ENCODE peak calls at places on chromosomes 7 and 10, in four cellular contexts. Q is GM23248; D is IMR-90; R is CD8-positive, alpha-beta T cell. W is an unnamed sample.
A peak's percentile ranks its signal among the peaks of the same experiment; 100 is the strongest.

GRCh38 chr7:45102785-45103712 is 8.4 kb downstream of the TBRG4 start:
- DNase-seq in Q (no peak), D (no peak), R (no peak), W (no peak)

GRCh38 chr7:130274983-130275649 is 8.5 kb downstream of the CPA2 start:
- DNase-seq in D (no peak), R (no peak), Q (no peak), W (no peak)

GRCh38 chr10:132912685-132913558 is 29.4 kb downstream of the CFAP46 start:
- DNase-seq in Q (no peak), D (no peak), R (no peak), W (no peak)

GRCh38 chr10:12412671-12413368 is 63.5 kb downstream of the CAMK1D start:
- DNase-seq in D (no peak), Q (no peak), R (peak; percentile 52), W (peak; percentile 2)

GRCh38 chr7:27466703-27467102 is 196.0 kb downstream of the HIBADH start:
- DNase-seq in R (no peak), D (no peak), Q (no peak), W (no peak)

GRCh38 chr10:69232736-69233135 is 12.6 kb downstream of the HKDC1 start:
- DNase-seq in D (no peak), R (peak; percentile 64), Q (no peak), W (peak; percentile 54)

GRCh38 chr7:138033241-138033640 is 31.4 kb upstream of the CREB3L2 start:
- DNase-seq in D (no peak), R (no peak), Q (no peak), W (no peak)

GRCh38 chr10:125984346-125984745 is 88.0 kb downstream of the FANK1 start:
- DNase-seq in Q (no peak), R (no peak), D (no peak), W (no peak)

GRCh38 chr10:116947838-116948529 is 57.0 kb downstream of the SHTN1 start:
- DNase-seq in R (no peak), Q (peak; percentile 20), D (peak; percentile 31), W (no peak)

GRCh38 chr10:124351481-124352220 is 67.1 kb downstream of the OAT start:
- DNase-seq in Q (no peak), R (no peak), D (no peak), W (no peak)

GRCh38 chr10:71599518-71599917 is 120.1 kb downstream of the C10orf105 start:
- DNase-seq in R (no peak), D (no peak), Q (no peak), W (no peak)

GRCh38 chr10:94027197-94027596 is 33.5 kb downstream of the PLCE1 start:
- DNase-seq in D (peak; percentile 33), R (no peak), Q (peak; percentile 34), W (no peak)

DNA sequence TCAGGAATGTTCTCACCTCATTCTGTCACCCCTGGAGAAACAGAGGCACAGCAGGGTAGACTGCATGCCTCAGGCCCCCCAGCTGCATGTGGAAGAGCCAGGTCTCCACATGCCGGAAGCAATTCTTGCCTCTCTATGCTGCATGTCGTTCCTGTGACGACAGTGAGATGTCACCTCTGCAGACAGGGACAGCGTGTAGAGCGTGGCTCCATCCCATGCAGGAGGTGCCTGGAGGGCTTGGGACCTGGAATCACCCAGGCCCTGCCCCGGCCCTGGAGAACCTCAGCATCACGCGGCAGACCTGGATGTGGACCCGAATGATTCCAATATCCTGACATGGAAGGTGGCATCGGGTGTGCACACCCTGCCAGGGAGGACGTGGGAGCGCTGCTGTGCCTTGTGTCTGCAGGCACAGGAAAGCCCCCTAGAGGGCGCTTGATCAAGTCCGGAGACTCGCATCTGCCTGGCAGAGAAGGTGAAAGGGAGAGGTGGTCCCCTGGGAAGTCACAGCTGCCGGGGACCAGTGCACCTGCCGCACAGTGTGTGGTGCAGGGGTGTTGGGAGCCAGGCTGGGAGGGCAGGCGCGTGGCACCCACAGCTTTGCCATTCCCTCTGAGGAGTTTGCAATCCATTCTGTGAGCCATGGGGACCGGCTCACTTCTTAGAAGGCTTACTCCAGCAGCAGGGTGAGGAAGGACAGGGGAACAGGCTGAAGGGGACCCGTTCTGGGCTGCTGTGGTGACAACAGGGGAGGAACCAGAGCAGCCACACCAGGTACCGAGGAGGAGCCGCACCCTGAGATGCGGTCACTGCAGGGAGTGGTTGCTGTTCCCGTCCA is 45.3 kb upstream of the EN2 start:
- DNase-seq in R (no peak), D (peak; percentile 6), Q (peak; percentile 63), W (peak; percentile 5)
- H3K27me3 ChIP-seq in R (no peaks in the 10 kb centered on the region), D (no peaks in the 10 kb centered on the region), Q (no peaks in the 10 kb centered on the region), W (no peaks in the 10 kb centered on the region)

GRCh38 chr10:86671419-86671818 is 3.1 kb downstream of the LDB3 start:
- DNase-seq in R (no peak), D (no peak), Q (no peak), W (peak; percentile 25)
- H3K4me1 ChIP-seq in R (no peaks in the 10 kb centered on the region), D (peaks cover 42% of the 10 kb centered on the region), Q (no peaks in the 10 kb centered on the region), W (no peaks in the 10 kb centered on the region)

GRCh38 chr10:18460061-18460460 is 191.3 kb downstream of the NSUN6 start:
- DNase-seq in Q (no peak), R (no peak), D (no peak), W (no peak)

GRCh38 chr10:18455086-18455884 is 196.1 kb downstream of the NSUN6 start:
- DNase-seq in Q (no peak), D (peak; percentile 19), R (no peak), W (no peak)

DNA sequence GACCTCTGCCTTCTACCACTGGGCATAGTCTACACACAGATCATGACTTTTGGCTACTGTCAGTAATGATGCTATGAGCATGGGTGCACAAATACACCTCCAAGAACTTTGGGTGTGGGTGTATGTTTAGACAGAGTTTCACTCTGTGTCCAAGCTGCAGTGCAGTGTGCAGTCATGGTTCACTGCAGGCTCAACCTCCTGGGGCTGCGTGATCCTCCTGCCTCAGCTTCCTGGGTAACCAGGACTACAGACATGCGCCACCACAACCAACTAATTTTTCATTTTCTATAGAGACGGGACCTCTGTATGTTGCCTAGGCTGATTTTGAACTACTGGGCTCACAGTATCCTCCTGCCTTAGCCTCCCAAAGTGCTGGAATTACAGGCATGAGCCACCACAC is 194.4 kb downstream of the NSUN6 start:
- DNase-seq in D (no peak), Q (no peak), R (no peak), W (no peak)
- H3K27me3 ChIP-seq in D (no peaks in the 10 kb centered on the region), Q (no peaks in the 10 kb centered on the region), R (no peaks in the 10 kb centered on the region), W (no peaks in the 10 kb centered on the region)

GRCh38 chr10:96984512-96985225 is 152.6 kb downstream of the LCOR start:
- DNase-seq in D (no peak), R (no peak), Q (no peak), W (no peak)

GRCh38 chr10:96986200-96986856 is 154.2 kb downstream of the LCOR start:
- DNase-seq in D (no peak), R (no peak), Q (no peak), W (no peak)

GRCh38 chr10:96987141-96987841 is 155.2 kb downstream of the LCOR start:
- DNase-seq in D (no peak), Q (no peak), R (no peak), W (no peak)

GRCh38 chr10:96978621-96979154 is 146.6 kb downstream of the LCOR start:
- DNase-seq in R (no peak), Q (no peak), D (no peak), W (no peak)

DNA sequence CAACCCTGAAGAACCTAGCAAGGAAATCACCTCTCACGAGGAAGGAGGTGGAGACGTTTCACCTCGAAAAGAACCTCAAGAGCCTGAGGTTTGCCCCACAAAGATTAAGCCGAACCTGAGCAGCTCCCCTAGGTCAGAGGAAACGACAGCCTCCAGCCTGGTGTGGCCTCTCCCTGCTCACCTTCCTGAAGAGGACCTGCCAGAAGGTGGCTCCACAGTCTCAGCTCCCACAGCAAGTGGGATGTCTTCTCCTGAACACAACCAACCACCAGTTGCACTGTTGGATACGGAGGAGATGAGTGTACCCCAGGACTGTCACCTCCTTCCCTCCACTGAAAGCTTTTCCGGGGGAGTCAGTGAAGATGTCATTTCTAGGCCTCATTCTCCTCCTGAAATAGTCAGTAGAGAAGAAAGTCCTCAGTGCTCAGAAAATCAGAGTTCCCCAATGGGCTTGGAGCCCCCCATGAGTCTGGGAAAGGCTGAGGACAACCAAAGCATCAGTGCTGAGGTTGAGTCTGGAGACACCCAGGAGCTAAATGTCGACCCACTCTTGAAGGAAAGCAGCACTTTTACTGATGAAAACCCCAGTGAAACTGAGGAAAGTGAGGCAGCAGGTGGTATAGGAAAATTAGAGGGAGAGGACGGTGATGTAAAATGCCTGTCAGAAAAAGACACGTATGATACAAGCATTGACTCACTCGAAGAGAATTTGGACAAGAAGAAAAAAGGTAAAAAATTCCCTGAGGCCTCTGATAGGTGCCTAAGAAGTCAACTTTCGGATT is 150.2 kb downstream of the LCOR start:
- DNase-seq in D (no peak), R (no peak), Q (no peak), W (no peak)
- H3K4me1 ChIP-seq in D (no peaks in the 10 kb centered on the region), R (no peaks in the 10 kb centered on the region), Q (peaks cover under 1% of the 10 kb centered on the region), W (no peaks in the 10 kb centered on the region)